ENCODE peak calls at places on chromosomes 3 and 15, in seven cellular contexts. M, O, Q, X, P, L and S are unnamed samples.

GRCh38 chr3:196524527-196524926 is 9.4 kb upstream of the SMCO1 start:
- DNase-seq in X (no peak), Q (no peak), O (no peak), M (no peak), P (peak; percentile 17), L (peak; percentile 36), S (no peak)

GRCh38 chr15:44075535-44075934 is 119.5 kb downstream of the FRMD5 start:
- DNase-seq in L (peak; percentile 66), O (no peak), X (no peak), M (no peak), Q (no peak), P (no peak), S (peak; percentile 91)

GRCh38 chr15:39135989-39136388 is 444.9 kb upstream of the THBS1 start:
- DNase-seq in X (no peak), M (no peak), Q (no peak), P (peak; percentile 96), O (no peak), L (peak; percentile 22), S (no peak)

GRCh38 chr3:42101481-42101880 is 10.3 kb downstream of the TRAK1 start:
- DNase-seq in X (no peak), P (no peak), M (no peak), L (no peak), Q (no peak), O (no peak), S (no peak)

GRCh38 chr3:161474691-161475090 is 21.9 kb upstream of the OTOL1 start:
- DNase-seq in M (no peak), P (no peak), Q (no peak), L (no peak), X (no peak), O (no peak), S (no peak)

GRCh38 chr15:70153948-70154439 is 56.3 kb upstream of the TLE3 start:
- DNase-seq in X (no peak), M (no peak), P (no peak), Q (no peak), L (no peak), O (no peak), S (no peak)

GRCh38 chr3:40299721-40300335 is 9.7 kb upstream of the EIF1B start:
- DNase-seq in L (no peak), M (no peak), P (peak; percentile 83), O (no peak), Q (no peak), X (no peak), S (no peak)

GRCh38 chr3:159128628-159129027 is 326.8 kb downstream of the MFSD1 start:
- DNase-seq in L (peak; percentile 74), M (no peak), Q (peak; percentile 50), X (no peak), P (no peak), O (no peak), S (peak; percentile 30)

GRCh38 chr15:85973584-85974347 is 105.9 kb upstream of the AGBL1 start:
- DNase-seq in M (no peak), Q (no peak), L (no peak), P (no peak), O (no peak), X (no peak), S (no peak)

GRCh38 chr3:139460096-139460495 is 16.2 kb downstream of the RBP2 start:
- DNase-seq in O (no peak), Q (no peak), X (no peak), P (no peak), M (no peak), L (no peak), S (no peak)

GRCh38 chr3:47825590-47825989 is 22.7 kb downstream of the DHX30 start:
- DNase-seq in M (no peak), O (no peak), Q (no peak), P (no peak), L (no peak), X (no peak), S (no peak)

GRCh38 chr3:66075281-66075680 is 36.6 kb upstream of the MAGI1 start:
- DNase-seq in P (peak; percentile 89), L (peak; percentile 72), O (no peak), M (no peak), Q (no peak), X (no peak), S (peak; percentile 21)

GRCh38 chr3:184380210-184380626 is 364 bp downstream of the CHRD start:
- DNase-seq in Q (no peak), P (no peak), L (peak; percentile 38), X (no peak), M (peak; percentile 90), O (peak; percentile 69), S (peak; percentile 54)

GRCh38 chr3:66493464-66494099 is 7.2 kb downstream of the LRIG1 start:
- DNase-seq in M (no peak), X (no peak), L (no peak), Q (no peak), O (no peak), P (no peak), S (no peak)

GRCh38 chr3:187112934-187113793 is 26.1 kb downstream of the RPL39L start:
- DNase-seq in L (peak; percentile 66), P (peak; percentile 48), O (no peak), Q (no peak), X (no peak), M (no peak), S (peak; percentile 20)

GRCh38 chr3:158864492-158864891 is 62.6 kb downstream of the MFSD1 start:
- DNase-seq in X (no peak), O (no peak), Q (no peak), P (no peak), M (no peak), L (peak; percentile 71), S (no peak)

GRCh38 chr3:58572013-58572633 is 5.1 kb downstream of the FAM107A start:
- DNase-seq in M (peak; percentile 18), O (no peak), X (no peak), L (no peak), P (no peak), Q (no peak), S (no peak)

GRCh38 chr3:85835857-85836470 is 877.2 kb downstream of the CADM2 start:
- DNase-seq in P (no peak), X (no peak), M (no peak), L (no peak), Q (no peak), O (no peak), S (no peak)

GRCh38 chr3:170421758-170422157 is 3.1 kb downstream of the CLDN11 start:
- DNase-seq in O (no peak), X (no peak), M (no peak), Q (no peak), P (no peak), L (no peak), S (no peak)

GRCh38 chr15:33309602-33310276 is 1.0 kb upstream of the RYR3 start:
- DNase-seq in X (no peak), P (no peak), Q (no peak), M (peak; percentile 65), O (peak; percentile 12), L (peak; percentile 11), S (no peak)

GRCh38 chr15:33311312-33311971 is 675 bp downstream of the RYR3 start:
- DNase-seq in X (no peak), Q (no peak), P (no peak), M (peak; percentile 63), O (peak; percentile 5), L (no peak), S (no peak)

GRCh38 chr15:33313491-33313890 is 2.7 kb downstream of the RYR3 start:
- DNase-seq in Q (peak; percentile 64), L (peak; percentile 56), O (no peak), X (no peak), P (no peak), M (no peak), S (peak; percentile 83)

GRCh38 chr15:33314115-33314514 is 3.3 kb downstream of the RYR3 start:
- DNase-seq in M (no peak), Q (no peak), P (no peak), X (no peak), L (no peak), O (no peak), S (no peak)

GRCh38 chr15:33310481-33311311 is at the start of gene RYR3:
- DNase-seq in P (no peak), O (peak; percentile 6), Q (no peak), L (no peak), X (no peak), M (peak; percentile 81), S (no peak)
- TF ChIP-seq CTCF in P (no peak), O (no peak), Q (no peak), L (no peak), X (no peak), M (no peak), S (no peak)

GRCh38 chr15:64249842-64250575 is 87.2 kb upstream of the PPIB start:
- DNase-seq in M (no peak), P (peak; percentile 56), X (no peak), Q (peak; percentile 56), O (no peak), L (peak; percentile 77), S (peak; percentile 16)
- H3K27ac ChIP-seq in M (peak overlapping the region; percentile 2), P (no peak overlapping the region), X (no peak overlapping the region), Q (peak overlapping the region; percentile 50), O (no peak overlapping the region), L (peak overlapping the region; percentile 95), S (peak overlapping the region; percentile 60)

DNA sequence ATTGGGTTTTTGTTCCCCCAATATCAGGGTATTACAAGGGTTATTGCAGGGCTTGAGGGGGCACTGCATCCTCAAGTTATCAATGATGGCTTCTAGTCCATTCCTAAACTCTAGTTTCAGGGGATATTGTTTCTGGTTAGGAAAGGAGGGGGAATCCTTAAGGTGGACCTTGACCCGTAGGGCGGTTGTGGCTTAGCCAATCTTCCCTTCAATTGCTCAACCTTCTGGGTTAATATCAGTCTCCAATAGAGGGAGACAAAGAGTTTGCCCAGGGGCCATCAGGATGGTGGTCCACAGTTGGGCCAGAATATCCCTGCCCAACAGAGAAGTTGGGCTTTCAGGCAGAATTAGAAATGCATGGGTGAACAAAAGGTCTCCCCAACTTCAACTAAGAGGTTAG is 214.9 kb downstream of the BCHE start:
- DNase-seq in M (no peak), O (no peak), X (no peak), L (no peak), Q (no peak), P (no peak), S (no peak)
- TF ChIP-seq CTCF in M (no peak), O (no peak), X (no peak), L (no peak), Q (no peak), P (no peak), S (no peak)

GRCh38 chr15:68618339-68619302 is 39.8 kb downstream of the CORO2B start:
- DNase-seq in X (no peak), P (peak; percentile 70), O (no peak), M (no peak), L (peak; percentile 17), Q (no peak), S (peak; percentile 31)

GRCh38 chr15:68617777-68618176 is 39.0 kb downstream of the CORO2B start:
- DNase-seq in L (no peak), X (no peak), O (no peak), M (no peak), P (no peak), Q (no peak), S (no peak)

GRCh38 chr15:68616397-68616796 is 37.6 kb downstream of the CORO2B start:
- DNase-seq in O (no peak), P (no peak), Q (no peak), M (no peak), X (no peak), L (no peak), S (no peak)

GRCh38 chr15:68615811-68616210 is 37.0 kb downstream of the CORO2B start:
- DNase-seq in Q (no peak), L (no peak), M (no peak), O (no peak), P (no peak), X (no peak), S (no peak)

DNA sequence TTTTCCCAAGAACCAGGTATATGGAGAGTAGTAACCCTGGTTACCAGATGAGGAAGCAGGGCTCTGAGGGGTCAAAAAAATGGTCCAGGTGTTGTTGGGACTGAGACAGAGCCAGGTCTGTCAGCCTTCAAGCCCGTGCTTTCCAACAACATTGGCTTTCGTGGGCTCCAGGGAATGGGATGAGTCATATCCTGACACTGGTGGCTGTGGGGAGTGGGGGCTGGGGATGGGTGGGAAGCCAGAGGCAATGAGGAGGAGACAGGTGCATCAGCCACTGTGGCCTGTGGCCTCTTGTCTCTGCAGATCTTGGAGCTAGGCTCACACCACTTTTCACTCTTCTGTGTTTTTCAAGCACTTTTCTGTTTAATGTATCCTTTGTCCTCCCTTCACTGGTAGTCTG is 38.2 kb downstream of the CORO2B start:
- DNase-seq in X (no peak), L (no peak), M (no peak), P (peak; percentile 59), Q (no peak), O (no peak), S (no peak)
- H3K27ac ChIP-seq in X (peak overlapping the region; percentile 1), L (no peak overlapping the region), M (no peak overlapping the region), P (no peak overlapping the region), Q (no peak overlapping the region), O (no peak overlapping the region), S (no peak overlapping the region)